ENCODE peak calls at places on chromosomes 5 and 9, in seven cellular contexts. S is PC-3, O is GM12865, X is GM13977, A is endothelial cell of umbilical vein, F is neural progenitor cell, K is lower leg skin. H is an unnamed sample.

GRCh38 chr5:115374057-115374775 is 77.8 kb upstream of the CCDC112 start:
- DNase-seq in S (no peak), O (no peak), X (no peak), A (no peak), F (no peak), K (no peak), H (no peak)

GRCh38 chr9:117545846-117546245 is 131.0 kb upstream of the ASTN2 start:
- DNase-seq in S (no peak), O (no peak), X (no peak), A (no peak), F (no peak), K (no peak), H (no peak)

GRCh38 chr5:74516217-74516636 is 124.3 kb downstream of the ENC1 start:
- DNase-seq in S (no peak), O (no peak), X (no peak), A (no peak), F (peak), K (no peak), H (no peak)

GRCh38 chr5:10248378-10249260 is 1.1 kb downstream of the ATPSCKMT start:
- DNase-seq in S (peak), O (peak), X (no peak), A (no peak), F (peak), K (no peak), H (peak)

GRCh38 chr5:147167529-147167928 is 67.3 kb upstream of the STK32A start:
- DNase-seq in S (no peak), O (no peak), X (no peak), A (no peak), F (no peak), K (no peak), H (no peak)

GRCh38 chr5:107223066-107223465 is 447.7 kb downstream of the EFNA5 start:
- DNase-seq in S (no peak), O (no peak), X (no peak), A (no peak), F (no peak), K (no peak), H (no peak)

GRCh38 chr5:72379936-72380335 is 59.8 kb downstream of the PTCD2 start:
- DNase-seq in S (peak), O (no peak), X (no peak), A (no peak), F (no peak), K (no peak), H (no peak)

GRCh38 chr9:134346151-134346550 is 19.9 kb downstream of the RXRA start:
- DNase-seq in S (no peak), O (no peak), X (no peak), A (no peak), F (no peak), K (no peak), H (no peak)

GRCh38 chr9:31542384-31543055 is 841.9 kb upstream of the ACO1 start:
- DNase-seq in S (no peak), O (peak), X (peak), A (peak), F (peak), K (peak), H (peak)

GRCh38 chr5:180824630-180825476 is 22.2 kb upstream of the MGAT1 start:
- DNase-seq in S (no peak), O (no peak), X (no peak), A (peak), F (no peak), K (no peak), H (no peak)

GRCh38 chr9:8845808-8846207 is 1046.2 kb upstream of the DMAC1 start:
- DNase-seq in S (no peak), O (no peak), X (no peak), A (no peak), F (no peak), K (no peak), H (no peak)

GRCh38 chr5:175572922-175573321 is 84.9 kb upstream of the HRH2 start:
- DNase-seq in S (no peak), O (no peak), X (no peak), A (no peak), F (no peak), K (no peak), H (no peak)

GRCh38 chr5:109863752-109864151 is 174.0 kb downstream of the MAN2A1 start:
- DNase-seq in S (peak), O (no peak), X (no peak), A (no peak), F (no peak), K (no peak), H (no peak)

GRCh38 chr9:88266416-88266815 is 121.8 kb upstream of the SPIN1 start:
- DNase-seq in S (no peak), O (peak), X (no peak), A (no peak), F (no peak), K (no peak), H (no peak)

GRCh38 chr5:159448-160172 is 31.7 kb upstream of the LRRC14B start:
- DNase-seq in S (peak), O (no peak), X (no peak), A (no peak), F (peak), K (no peak), H (no peak)

GRCh38 chr9:131627846-131628820 is 82.8 kb downstream of the PRRT1B start:
- DNase-seq in S (no peak), O (peak), X (no peak), A (no peak), F (no peak), K (no peak), H (peak)

GRCh38 chr5:163658702-163659567 is 153.5 kb downstream of the MAT2B start:
- DNase-seq in S (no peak), O (no peak), X (no peak), A (no peak), F (no peak), K (no peak), H (no peak)

GRCh38 chr9:15724006-15724405 is 171.2 kb downstream of the CCDC171 start:
- DNase-seq in S (peak), O (no peak), X (no peak), A (no peak), F (no peak), K (no peak), H (no peak)

DNA sequence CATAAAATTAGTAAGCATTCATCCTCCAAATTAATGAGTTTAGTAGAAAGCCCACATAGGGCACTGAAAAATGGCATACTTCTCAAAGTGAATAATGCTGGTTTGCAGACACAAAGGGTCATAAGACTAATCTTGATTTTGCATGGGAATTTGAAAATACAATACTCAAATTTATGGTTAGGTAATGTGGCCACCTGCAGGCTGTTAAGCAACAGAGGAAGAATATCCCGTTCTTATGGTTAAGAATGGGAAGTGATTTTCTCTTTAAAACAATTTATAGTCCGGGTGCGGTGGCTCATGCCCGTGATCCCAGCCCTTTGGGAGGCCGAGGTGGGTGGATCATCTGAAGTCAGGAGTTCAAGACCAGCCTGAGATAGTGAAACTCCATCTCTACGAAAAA is 9.4 kb upstream of the PLCXD3 start:
- DNase-seq in S (peak), O (no peak), X (no peak), A (no peak), F (no peak), K (no peak), H (no peak)
- TF ChIP-seq CTCF in S (peak), O (no peak), X (no peak), A (no peak), F (peak), K (no peak), H (no peak)

DNA sequence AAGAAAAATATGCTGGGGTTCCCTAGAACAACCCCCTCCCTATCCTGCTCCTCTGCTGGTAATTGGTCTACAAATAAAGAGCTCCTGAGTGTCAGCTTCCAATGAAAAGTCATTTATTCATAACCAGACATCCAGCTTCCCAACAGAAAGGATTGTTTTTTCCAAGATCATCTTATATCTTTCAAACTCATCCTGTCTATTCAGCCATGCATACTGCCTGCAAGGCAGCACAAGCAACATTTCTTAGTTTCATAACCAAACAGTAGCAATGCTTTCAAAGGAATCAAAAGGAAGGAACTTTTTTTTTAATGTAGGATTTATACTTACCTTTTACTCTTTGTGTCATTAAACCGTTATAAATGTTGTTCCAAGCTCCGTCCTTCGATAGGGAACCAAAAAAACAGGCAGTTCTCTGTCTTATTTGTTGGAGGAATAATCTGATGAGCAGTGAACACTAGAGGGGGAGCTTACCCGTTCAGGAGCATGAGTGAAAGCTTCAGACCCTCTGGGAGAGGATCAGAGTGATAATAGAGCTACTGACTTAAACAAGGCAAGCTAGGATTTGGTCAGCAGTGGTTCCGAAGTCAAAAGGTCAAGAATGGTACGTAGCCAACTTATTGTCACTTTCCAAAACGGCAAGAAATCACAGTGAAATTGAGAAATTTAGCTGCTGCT is 893.1 kb downstream of the NR2F1-AS1 start:
- DNase-seq in S (peak), O (peak), X (no peak), A (peak), F (peak), K (no peak), H (no peak)
- TF ChIP-seq CTCF in S (peak), O (no peak), X (no peak), A (no peak), F (peak), K (no peak), H (no peak)

GRCh38 chr9:99819484-99820329 is 2.0 kb upstream of the NR4A3 start:
- DNase-seq in S (peak), O (peak), X (peak), A (peak), F (peak), K (peak), H (peak)

GRCh38 chr9:99822596-99823391 is 1.1 kb downstream of the NR4A3 start:
- DNase-seq in S (peak), O (peak), X (peak), A (peak), F (peak), K (peak), H (peak)

GRCh38 chr9:99822096-99822595 is 461 bp downstream of the NR4A3 start:
- DNase-seq in S (no peak), O (peak), X (no peak), A (no peak), F (no peak), K (no peak), H (no peak)

GRCh38 chr9:99820330-99821186 is 1.1 kb upstream of the NR4A3 start:
- DNase-seq in S (peak), O (peak), X (peak), A (peak), F (no peak), K (peak), H (peak)

DNA sequence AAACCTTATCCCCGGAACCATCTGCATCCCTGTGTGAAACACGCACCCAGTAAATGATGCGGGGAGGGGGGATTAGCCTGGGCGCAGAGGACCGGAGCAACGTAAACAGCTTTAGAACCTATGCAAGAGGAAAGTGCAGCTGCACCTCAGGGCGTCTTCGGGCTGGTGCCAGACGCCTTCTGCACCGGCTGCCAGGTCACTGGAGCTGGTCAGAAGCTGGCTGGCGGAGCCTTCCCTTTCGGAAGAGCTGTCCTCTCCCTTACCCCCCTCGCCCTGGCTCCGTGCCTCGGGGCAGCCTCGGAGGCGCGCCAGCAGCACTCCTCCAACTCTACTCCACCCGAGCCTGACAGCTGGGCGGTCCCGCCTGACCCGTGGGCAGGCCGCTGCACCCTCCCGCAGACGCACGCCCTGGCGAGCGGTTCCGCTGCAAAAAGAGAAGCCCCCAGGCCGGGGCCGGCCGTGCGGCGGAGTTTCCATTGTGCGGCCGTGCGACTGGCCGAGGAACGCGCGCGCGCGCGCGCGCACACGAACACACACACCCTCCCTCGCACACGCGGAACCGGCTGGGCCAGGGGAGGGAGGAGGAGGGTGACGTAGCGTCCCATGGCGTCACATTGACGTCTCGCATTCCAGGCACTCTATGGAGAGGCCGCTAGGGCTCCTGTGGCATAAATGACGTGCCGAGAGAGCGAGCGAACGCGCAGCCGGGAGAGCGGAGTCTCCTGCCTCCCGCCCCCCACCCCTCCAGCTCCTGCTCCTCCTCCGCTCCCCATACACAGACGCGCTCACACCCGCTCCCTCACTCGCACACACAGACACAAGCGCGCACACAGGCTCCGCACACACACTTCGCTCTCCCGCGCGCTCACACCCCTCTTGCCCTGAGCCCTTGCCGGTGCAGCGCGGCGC is at the start of gene NR4A3:
- DNase-seq in S (peak), O (peak), X (peak), A (peak), F (peak), K (peak), H (peak)
- TF ChIP-seq CTCF in S (no peak), O (peak), X (no peak), A (peak), F (peak), K (no peak), H (no peak)

GRCh38 chr9:104608336-104608735 is 2.9 kb upstream of the OR13C2 start:
- DNase-seq in S (peak), O (no peak), X (no peak), A (no peak), F (no peak), K (no peak), H (no peak)
- TF ChIP-seq CTCF in S (peak), O (no peak), X (peak), A (no peak), F (peak), K (no peak), H (no peak)

GRCh38 chr9:22718653-22719052 is 272.0 kb downstream of the DMRTA1 start:
- DNase-seq in S (peak), O (no peak), X (no peak), A (no peak), F (no peak), K (no peak), H (no peak)
- TF ChIP-seq CTCF in S (peak), O (no peak), X (peak), A (no peak), F (peak), K (no peak), H (peak)

DNA sequence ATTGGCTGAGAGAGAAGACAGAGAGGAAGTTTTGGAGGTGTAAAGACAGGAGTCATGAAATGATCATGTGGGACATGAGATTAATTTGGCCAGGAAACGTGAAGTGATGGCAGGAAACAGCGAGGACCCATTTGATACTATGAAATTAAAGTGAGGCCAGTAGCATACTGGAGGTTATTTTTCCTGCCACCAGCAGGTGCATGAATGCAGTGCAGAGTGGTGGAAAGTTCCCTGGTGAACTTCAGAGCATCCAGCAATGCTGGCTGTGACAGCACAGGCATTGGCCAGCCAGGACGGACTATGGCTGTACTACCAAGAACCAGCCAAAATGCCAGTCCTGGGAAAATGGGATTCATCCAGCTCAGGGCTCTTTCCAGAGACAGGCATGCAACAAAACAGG is 152.2 kb downstream of the SYK start:
- DNase-seq in S (no peak), O (no peak), X (no peak), A (no peak), F (no peak), K (no peak), H (no peak)
- TF ChIP-seq CTCF in S (no peak), O (no peak), X (no peak), A (no peak), F (no peak), K (no peak), H (no peak)

GRCh38 chr5:124663101-124663506 is 83.3 kb downstream of the ZNF608 start:
- DNase-seq in S (no peak), O (no peak), X (no peak), A (no peak), F (peak), K (no peak), H (no peak)
- TF ChIP-seq CTCF in S (no peak), O (no peak), X (no peak), A (no peak), F (no peak), K (no peak), H (no peak)

GRCh38 chr5:67203701-67204074 is 7.1 kb upstream of the CD180 start:
- DNase-seq in S (no peak), O (no peak), X (no peak), A (no peak), F (no peak), K (no peak), H (no peak)

GRCh38 chr5:67208403-67208802 is 11.8 kb upstream of the CD180 start:
- DNase-seq in S (no peak), O (no peak), X (no peak), A (no peak), F (no peak), K (no peak), H (no peak)

GRCh38 chr5:67204821-67205220 is 8.2 kb upstream of the CD180 start:
- DNase-seq in S (no peak), O (no peak), X (no peak), A (no peak), F (no peak), K (no peak), H (no peak)

GRCh38 chr5:67206381-67207328 is 10.1 kb upstream of the CD180 start:
- DNase-seq in S (peak), O (peak), X (peak), A (peak), F (no peak), K (no peak), H (peak)

GRCh38 chr5:67205981-67206380 is 9.4 kb upstream of the CD180 start:
- DNase-seq in S (no peak), O (no peak), X (no peak), A (no peak), F (no peak), K (no peak), H (no peak)
- TF ChIP-seq CTCF in S (no peak), O (no peak), X (no peak), A (no peak), F (no peak), K (no peak), H (no peak)

GRCh38 chr9:37499297-37499696 is 13.5 kb downstream of the POLR1E start:
- DNase-seq in S (no peak), O (no peak), X (no peak), A (no peak), F (no peak), K (no peak), H (no peak)
- TF ChIP-seq CTCF in S (no peak), O (no peak), X (no peak), A (no peak), F (no peak), K (no peak), H (no peak)

H was measured in activated CD8-positive, alpha-beta T cell treated with anti-CD3 and anti-CD28 coated beads for 36 hours.